ENCODE peak calls at places on chromosomes 7 and 10, in five cellular contexts. One of them, this sample, is unnamed. For H3K4me1, the result is how much of the 10 kb centered on the place peaks cover.

GRCh38 chr10:75335191-75335590 is 66.4 kb downstream of the ZNF503 start:
- DNase-seq in astrocyte: no peak
- DNase-seq in left lung: no peak
- DNase-seq in IMR-90: no peak
- DNase-seq in OCI-LY7: no peak
- DNase-seq in this sample: no peak

GRCh38 chr10:47381427-47382379 is 2.4 kb downstream of the ZNF488 start:
- DNase-seq in OCI-LY7: no peak
- DNase-seq in left lung: no peak
- DNase-seq in IMR-90: no peak
- DNase-seq in astrocyte: no peak
- DNase-seq in this sample: no peak

GRCh38 chr7:69147631-69148030 is 450.6 kb upstream of the AUTS2 start:
- DNase-seq in left lung: no peak
- DNase-seq in IMR-90: no peak
- DNase-seq in OCI-LY7: no peak
- DNase-seq in astrocyte: no peak
- DNase-seq in this sample: no peak

GRCh38 chr10:118669020-118669766 is 73.7 kb upstream of the PRLHR start:
- DNase-seq in astrocyte: peak
- DNase-seq in IMR-90: peak
- DNase-seq in left lung: no peak
- DNase-seq in OCI-LY7: no peak
- DNase-seq in this sample: peak

GRCh38 chr10:111076682-111077661 is at the start of gene ADRA2A:
- DNase-seq in IMR-90: peak
- DNase-seq in astrocyte: peak
- DNase-seq in OCI-LY7: no peak
- DNase-seq in left lung: peak
- DNase-seq in this sample: peak

GRCh38 chr7:1425292-1426136 is 33.8 kb downstream of the MICALL2 start:
- DNase-seq in left lung: no peak
- DNase-seq in IMR-90: no peak
- DNase-seq in OCI-LY7: peak
- DNase-seq in astrocyte: no peak
- DNase-seq in this sample: peak

GRCh38 chr7:103462358-103462757 is 16.4 kb upstream of the SLC26A5 start:
- DNase-seq in IMR-90: no peak
- DNase-seq in left lung: no peak
- DNase-seq in astrocyte: no peak
- DNase-seq in OCI-LY7: no peak
- DNase-seq in this sample: no peak

GRCh38 chr10:79019441-79019840 is 49.3 kb upstream of the ZMIZ1 start:
- DNase-seq in left lung: no peak
- DNase-seq in astrocyte: no peak
- DNase-seq in IMR-90: no peak
- DNase-seq in OCI-LY7: no peak
- DNase-seq in this sample: no peak

GRCh38 chr10:112559328-112559727 is 112.3 kb downstream of the VTI1A start:
- DNase-seq in IMR-90: no peak
- DNase-seq in left lung: no peak
- DNase-seq in OCI-LY7: no peak
- DNase-seq in astrocyte: no peak
- DNase-seq in this sample: no peak

GRCh38 chr10:28177944-28178637 is 124.8 kb downstream of the MPP7 start:
- DNase-seq in OCI-LY7: peak
- DNase-seq in astrocyte: no peak
- DNase-seq in IMR-90: peak
- DNase-seq in left lung: no peak
- DNase-seq in this sample: no peak

GRCh38 chr7:585229-585711 is 65.6 kb upstream of the PDGFA start:
- DNase-seq in left lung: peak
- DNase-seq in astrocyte: no peak
- DNase-seq in IMR-90: no peak
- DNase-seq in OCI-LY7: no peak
- DNase-seq in this sample: no peak

GRCh38 chr10:97454330-97455036 is 8.5 kb downstream of the ZDHHC16 start:
- DNase-seq in left lung: no peak
- DNase-seq in IMR-90: peak
- DNase-seq in astrocyte: no peak
- DNase-seq in OCI-LY7: no peak
- DNase-seq in this sample: peak
- H3K4me1 ChIP-seq in left lung: under half
- H3K4me1 ChIP-seq in IMR-90: under half
- H3K4me1 ChIP-seq in astrocyte: under half
- H3K4me1 ChIP-seq in OCI-LY7: under half
- H3K4me1 ChIP-seq in this sample: under half

GRCh38 chr7:25949672-25950487 is 202.1 kb upstream of the NFE2L3 start:
- DNase-seq in IMR-90: no peak
- DNase-seq in left lung: no peak
- DNase-seq in astrocyte: no peak
- DNase-seq in OCI-LY7: peak
- DNase-seq in this sample: no peak
- TF ChIP-seq CTCF in IMR-90: no peak
- TF ChIP-seq CTCF in left lung: no peak
- TF ChIP-seq CTCF in astrocyte: no peak
- TF ChIP-seq CTCF in OCI-LY7: no peak
- TF ChIP-seq CTCF in this sample: no peak

DNA sequence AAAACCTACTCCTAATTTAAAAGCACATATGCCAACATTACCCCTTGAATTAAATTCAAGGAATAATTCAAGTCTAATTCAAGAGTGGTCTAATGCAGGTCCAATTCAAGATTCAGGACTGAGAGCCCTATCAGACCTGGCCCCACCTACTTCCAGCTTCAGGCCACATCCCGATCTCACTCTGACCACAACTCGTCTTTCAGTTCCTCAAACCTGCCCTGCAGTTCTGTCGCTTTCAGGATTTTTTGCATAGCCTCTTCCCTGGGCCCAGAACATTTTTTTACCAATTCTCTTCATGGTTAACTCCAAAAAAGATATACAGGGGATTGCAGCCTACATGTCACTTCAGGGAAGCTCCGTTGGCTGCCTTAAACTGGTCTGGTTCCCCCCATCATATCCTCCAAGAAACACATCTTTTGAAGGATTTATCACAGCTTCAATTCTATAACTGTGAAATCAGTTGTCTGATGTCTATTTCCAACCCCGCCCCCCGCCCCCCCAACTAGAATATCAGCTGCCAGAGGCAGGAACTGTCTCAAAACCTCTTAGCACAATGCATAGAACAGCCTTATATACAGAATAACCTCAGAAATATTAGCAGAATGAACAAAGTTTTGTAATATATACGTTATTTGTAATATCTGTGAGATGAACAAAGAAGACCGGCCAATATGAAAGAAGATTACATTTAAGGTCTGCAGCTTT is 20.8 kb downstream of the CCDC6 start:
- DNase-seq in left lung: no peak
- DNase-seq in astrocyte: no peak
- DNase-seq in IMR-90: no peak
- DNase-seq in OCI-LY7: peak
- DNase-seq in this sample: no peak
- H3K4me1 ChIP-seq in left lung: half or more
- H3K4me1 ChIP-seq in astrocyte: under half
- H3K4me1 ChIP-seq in IMR-90: under half
- H3K4me1 ChIP-seq in OCI-LY7: under half
- H3K4me1 ChIP-seq in this sample: under half

GRCh38 chr7:130114374-130114773 is 44.0 kb downstream of the KLHDC10 start:
- DNase-seq in IMR-90: no peak
- DNase-seq in astrocyte: no peak
- DNase-seq in OCI-LY7: peak
- DNase-seq in left lung: no peak
- DNase-seq in this sample: no peak
- TF ChIP-seq CTCF in IMR-90: no peak
- TF ChIP-seq CTCF in astrocyte: no peak
- TF ChIP-seq CTCF in OCI-LY7: no peak
- TF ChIP-seq CTCF in left lung: no peak
- TF ChIP-seq CTCF in this sample: no peak